ENCODE peak calls at places on chromosomes 12 and 14, in five cellular contexts. F is HepG2, D is HCT116, T is GM23338, X is GM12878. M is an unnamed sample.

GRCh38 chr12:117012189-117012805 is 86.9 kb downstream of the TESC start:
- DNase-seq in F (no peak), D (no peak), T (no peak), X (no peak), M (no peak)

GRCh38 chr12:79737875-79738718 is 47.3 kb upstream of the PAWR start:
- DNase-seq in F (peak; percentile 68), D (peak; percentile 54), T (peak; percentile 76), X (peak; percentile 16), M (peak; percentile 27)

GRCh38 chr14:83548061-83548839 is 1981.7 kb upstream of the FLRT2 start:
- DNase-seq in F (no peak), D (no peak), T (peak; percentile 5), X (no peak), M (no peak)

GRCh38 chr12:100359822-100360221 is 2.9 kb downstream of the SLC17A8 start:
- DNase-seq in F (no peak), D (no peak), T (no peak), X (no peak), M (no peak)

GRCh38 chr12:56046027-56046780 is 4.5 kb downstream of the RPS26 start:
- DNase-seq in F (no peak), D (no peak), T (peak; percentile 13), X (no peak), M (no peak)

GRCh38 chr14:34138175-34138574 is 187.3 kb upstream of the EGLN3 start:
- DNase-seq in F (no peak), D (no peak), T (no peak), X (no peak), M (no peak)

GRCh38 chr12:132056320-132056719 is 87.8 kb downstream of the DDX51 start:
- DNase-seq in F (no peak), D (no peak), T (no peak), X (no peak), M (no peak)

GRCh38 chr14:64937821-64938193 is 4.7 kb downstream of the GPX2 start:
- DNase-seq in F (peak; percentile 63), D (no peak), T (no peak), X (no peak), M (no peak)

GRCh38 chr12:114823701-114824100 is 139.7 kb upstream of the TBX3 start:
- DNase-seq in F (no peak), D (no peak), T (no peak), X (no peak), M (no peak)

GRCh38 chr12:69985656-69986055 is 160.6 kb downstream of the MYRFL start:
- DNase-seq in F (peak; percentile 24), D (peak; percentile 54), T (peak; percentile 62), X (no peak), M (no peak)

GRCh38 chr12:132282950-132283771 is 46.2 kb downstream of the GALNT9 start:
- DNase-seq in F (no peak), D (no peak), T (peak; percentile 51), X (no peak), M (no peak)

GRCh38 chr12:40953076-40953475 is 235.0 kb upstream of the PDZRN4 start:
- DNase-seq in F (no peak), D (no peak), T (no peak), X (no peak), M (no peak)

GRCh38 chr14:94923771-94924170 is 153.9 kb upstream of the GSC start:
- DNase-seq in F (no peak), D (no peak), T (no peak), X (no peak), M (no peak)

GRCh38 chr12:94873368-94874085 is 130.0 kb downstream of the NDUFA12 start:
- DNase-seq in F (no peak), D (no peak), T (peak; percentile 73), X (no peak), M (no peak)

GRCh38 chr14:37598085-37598972 is 2.9 kb downstream of the TTC6 start:
- DNase-seq in F (no peak), D (no peak), T (peak; percentile 37), X (no peak), M (no peak)

DNA sequence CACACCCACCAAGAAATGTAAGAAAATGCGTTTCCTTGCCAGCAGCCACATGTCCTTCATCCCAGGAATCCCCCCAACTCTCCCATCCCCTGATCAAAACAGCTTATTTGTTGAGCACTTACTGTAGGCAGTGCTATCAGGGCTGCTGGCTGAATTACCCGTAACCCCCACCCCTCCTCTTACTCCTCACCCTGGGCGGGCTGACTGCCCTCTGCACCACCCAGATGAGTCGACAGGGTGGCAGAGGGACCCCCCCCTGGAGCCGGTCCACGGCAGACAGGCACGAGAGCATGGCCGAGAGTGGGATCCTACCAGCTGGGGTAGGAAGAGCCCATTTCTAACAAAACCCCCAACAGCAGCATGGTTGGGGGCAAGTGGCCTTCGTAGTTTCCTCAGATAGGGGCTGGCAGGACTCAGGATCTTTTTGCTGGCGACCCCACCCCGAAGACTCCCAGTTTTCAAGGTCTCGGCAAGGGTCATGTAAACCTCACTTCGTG is 1.1 kb upstream of the RHOF start:
- DNase-seq in F (no peak), D (no peak), T (no peak), X (no peak), M (no peak)
- H3K4me3 ChIP-seq in F (no peak overlapping the region), D (peak overlapping the region; percentile 24), T (peak overlapping the region; percentile 83), X (peak overlapping the region; percentile 58), M (peak overlapping the region; percentile 77)

DNA sequence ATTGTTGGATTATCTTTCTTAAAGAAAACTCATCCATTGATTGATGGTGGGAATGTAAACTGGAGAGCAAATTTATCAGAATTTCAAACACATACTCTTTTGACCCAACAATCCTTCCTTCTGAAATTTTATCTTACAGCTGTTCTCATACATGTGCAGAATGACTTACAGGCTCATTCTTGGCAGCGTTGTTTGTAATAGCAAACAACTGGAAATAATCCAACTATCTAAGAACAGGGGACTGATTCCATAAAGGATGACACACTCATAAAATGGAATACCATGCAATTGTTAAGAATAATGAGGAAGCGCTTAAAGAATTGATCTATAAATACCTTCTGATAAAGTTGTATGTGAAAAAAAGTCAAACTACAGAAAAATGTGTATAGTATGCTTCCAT is 24.0 kb downstream of the RHOJ start:
- DNase-seq in F (no peak), D (no peak), T (no peak), X (no peak), M (no peak)
- TF ChIP-seq REST in F (no peak), D (no peak), T (no peak), X (no peak), M (no peak)

GRCh38 chr12:50635857-50636256 is 128.0 kb upstream of the ATF1 start:
- DNase-seq in F (no peak), D (no peak), T (no peak), X (no peak), M (no peak)

GRCh38 chr12:50634379-50634778 is 129.5 kb upstream of the ATF1 start:
- DNase-seq in F (no peak), D (no peak), T (no peak), X (no peak), M (no peak)

GRCh38 chr12:50636505-50636904 is 127.4 kb upstream of the ATF1 start:
- DNase-seq in F (no peak), D (no peak), T (no peak), X (no peak), M (no peak)

GRCh38 chr12:50633950-50634349 is 129.2 kb downstream of the DIP2B start:
- DNase-seq in F (no peak), D (no peak), T (no peak), X (no peak), M (no peak)

GRCh38 chr12:50635356-50635755 is 128.5 kb upstream of the ATF1 start:
- DNase-seq in F (no peak), D (no peak), T (no peak), X (no peak), M (no peak)
- H3K36me3 ChIP-seq in F (no peaks in the 10 kb centered on the region), D (no peaks in the 10 kb centered on the region), T (peaks cover 5% of the 10 kb centered on the region), X (no peaks in the 10 kb centered on the region), M (no peaks in the 10 kb centered on the region)

GRCh38 chr14:105169776-105170655 is 1.4 kb upstream of the JAG2 start:
- DNase-seq in F (no peak), D (no peak), T (no peak), X (no peak), M (no peak)
- H3K4me3 ChIP-seq in F (no peak overlapping the region), D (no peak overlapping the region), T (no peak overlapping the region), X (no peak overlapping the region), M (no peak overlapping the region)

DNA sequence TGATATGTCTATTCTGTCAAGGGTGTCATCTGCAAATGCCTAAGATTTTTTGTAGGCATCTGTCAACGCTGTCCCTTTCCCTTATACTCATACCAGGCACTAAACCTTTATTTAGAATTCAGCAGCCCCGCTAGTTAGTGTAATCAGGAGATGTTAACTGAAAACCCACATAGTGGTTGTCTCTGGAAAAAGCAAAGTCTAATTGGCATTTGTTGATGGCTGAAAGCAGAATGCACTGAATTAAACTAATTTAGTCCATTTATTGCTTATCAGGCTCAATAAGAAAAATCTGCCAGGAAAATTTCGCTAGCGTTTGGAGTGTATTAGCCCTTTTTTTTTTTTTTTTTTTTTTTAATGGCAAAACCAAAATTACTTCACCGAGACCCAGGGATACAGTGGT is 34.5 kb downstream of the TDP1 start:
- DNase-seq in F (no peak), D (no peak), T (no peak), X (no peak), M (no peak)
- TF ChIP-seq REST in F (no peak), D (no peak), T (no peak), X (no peak), M (no peak)

M was measured in Panc1.